ENCODE peak calls at places on chromosome 19, in six cellular contexts. G is effector memory CD4-positive, alpha-beta T cell; X is prostate gland; L is left ventricle myocardium inferior; J is esophagus squamous epithelium; Z is H7. Q is an unnamed sample.

GRCh38 chr19:19259741-19260140 is 13.4 kb downstream of the TM6SF2 start:
- DNase-seq in L (no peak), X (no peak), G (no peak), J (no peak), Z (peak; percentile 95), Q (peak; percentile 25)

GRCh38 chr19:2478324-2478755 is 2.4 kb downstream of the GADD45B start:
- DNase-seq in Z (peak; percentile 76), X (peak; percentile 89), L (peak; percentile 61), G (peak; percentile 43), J (no peak), Q (peak; percentile 78)

GRCh38 chr19:19271828-19272599 is 1.1 kb downstream of the TM6SF2 start:
- DNase-seq in G (no peak), Z (no peak), L (no peak), J (no peak), X (no peak), Q (no peak)

GRCh38 chr19:33750587-33751385 is 45.9 kb upstream of the KCTD15 start:
- DNase-seq in X (no peak), Z (no peak), G (no peak), J (no peak), L (no peak), Q (no peak)

GRCh38 chr19:12145348-12145747 is 5.2 kb upstream of the ZNF20 start:
- DNase-seq in J (no peak), G (no peak), L (no peak), Z (no peak), X (no peak), Q (no peak)

GRCh38 chr19:38898788-38899446 is 501 bp downstream of the SIRT2 start:
- DNase-seq in G (no peak), X (peak; percentile 13), Z (peak; percentile 66), J (no peak), L (no peak), Q (peak; percentile 7)

GRCh38 chr19:41871573-41872383 is 5.3 kb upstream of the CD79A start:
- DNase-seq in G (peak; percentile 49), J (no peak), X (no peak), L (peak; percentile 23), Z (peak; percentile 44), Q (no peak)

GRCh38 chr19:33670398-33670797 is 48.6 kb downstream of the CHST8 start:
- DNase-seq in G (no peak), L (no peak), X (no peak), Z (no peak), J (no peak), Q (no peak)

GRCh38 chr19:19628499-19629134 is 597 bp upstream of the LPAR2 start:
- DNase-seq in Z (peak; percentile 99), J (no peak), X (peak; percentile 45), G (peak; percentile 39), L (no peak), Q (peak; percentile 82)

GRCh38 chr19:41296323-41296935 is 13.5 kb upstream of the CCDC97 start:
- DNase-seq in G (peak; percentile 43), X (peak; percentile 36), Z (no peak), J (no peak), L (no peak), Q (peak; percentile 63)

GRCh38 chr19:35872180-35872579 is 3.8 kb downstream of the APLP1 start:
- DNase-seq in L (no peak), G (no peak), Z (peak; percentile 58), X (no peak), J (no peak), Q (no peak)

GRCh38 chr19:51480590-51480989 is 2.3 kb downstream of the CEACAM18 start:
- DNase-seq in X (no peak), G (no peak), Z (no peak), L (no peak), J (no peak), Q (no peak)

GRCh38 chr19:38736413-38737280 is 7.6 kb downstream of the CAPN12 start:
- DNase-seq in X (peak; percentile 49), Z (peak; percentile 100), L (no peak), G (peak; percentile 63), J (no peak), Q (peak; percentile 52)

GRCh38 chr19:1854542-1855039 is 6.3 kb upstream of the REXO1 start:
- DNase-seq in G (no peak), Z (no peak), J (no peak), X (peak; percentile 56), L (peak; percentile 74), Q (no peak)

GRCh38 chr19:11505504-11506100 is at the start of gene ZNF653:
- DNase-seq in Z (peak; percentile 98), L (peak; percentile 92), G (peak; percentile 94), X (peak; percentile 91), J (peak; percentile 59), Q (peak; percentile 75)

GRCh38 chr19:50534478-50534877 is 20.8 kb upstream of the ASPDH start:
- DNase-seq in X (no peak), G (no peak), J (no peak), Z (no peak), L (no peak), Q (no peak)

GRCh38 chr19:27971071-27971470 is 1241.9 kb downstream of the UQCRFS1 start:
- DNase-seq in J (no peak), G (no peak), X (no peak), L (no peak), Z (peak; percentile 26), Q (peak; percentile 29)

GRCh38 chr19:35206855-35207254 is 21.7 kb downstream of the FAM187B start:
- DNase-seq in J (no peak), G (no peak), Z (no peak), X (no peak), L (no peak), Q (no peak)

GRCh38 chr19:58063712-58064111 is 4.6 kb downstream of the ZNF135 start:
- DNase-seq in G (no peak), L (no peak), X (no peak), J (no peak), Z (no peak), Q (no peak)

GRCh38 chr19:28437390-28438346 is 775.3 kb downstream of the UQCRFS1 start:
- DNase-seq in X (no peak), G (no peak), Z (no peak), J (no peak), L (no peak), Q (peak; percentile 34)

GRCh38 chr19:35126624-35126959 is 8.3 kb downstream of the LGI4 start:
- DNase-seq in Z (peak; percentile 71), G (no peak), L (no peak), X (no peak), J (no peak), Q (no peak)

DNA sequence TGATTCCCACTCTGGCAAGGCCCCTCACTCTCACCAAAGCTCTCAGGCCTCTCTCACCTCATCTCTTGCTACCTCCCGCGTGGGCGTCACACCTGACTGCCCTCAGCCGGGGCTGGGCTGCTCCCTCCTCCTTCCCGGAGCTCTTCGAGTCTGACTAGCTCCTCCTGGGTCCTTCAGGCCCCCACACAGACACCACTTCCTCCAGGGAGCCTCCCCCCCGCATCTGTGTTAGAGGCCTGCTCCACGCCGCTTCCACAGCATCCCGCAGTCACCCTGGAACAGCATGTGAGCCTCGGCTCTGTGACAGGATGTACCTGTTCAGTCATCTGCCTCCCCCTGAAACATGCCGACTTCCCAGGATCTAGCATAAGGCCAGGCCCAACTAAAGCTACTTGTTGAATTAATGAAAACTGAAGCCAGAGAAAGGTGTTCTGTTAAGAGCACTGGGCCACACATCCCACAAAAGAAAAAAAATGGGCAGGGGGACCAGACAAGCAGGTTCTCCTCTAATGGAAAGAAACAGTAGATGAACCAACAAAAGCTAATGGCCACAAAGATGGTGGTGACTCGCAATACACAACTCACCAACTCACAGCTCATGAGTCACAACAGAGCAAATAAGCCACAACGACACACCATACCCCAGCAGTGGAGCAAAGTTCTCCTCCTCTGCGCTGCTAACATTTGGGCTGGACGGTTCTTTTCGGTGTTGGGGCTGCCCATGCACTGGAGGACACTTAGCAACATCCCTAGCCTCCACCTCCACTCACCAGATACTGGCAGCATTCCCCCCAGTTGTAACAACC is 3.0 kb downstream of the PPP6R1 start:
- DNase-seq in L (no peak), J (no peak), Z (peak; percentile 56), X (no peak), G (no peak), Q (peak; percentile 63)
- H3K4me3 ChIP-seq in L (peak overlapping the region; percentile 99), J (peak overlapping the region; percentile 99), Z (no peak overlapping the region), X (no peak overlapping the region), G (peak overlapping the region; percentile 84), Q (no peak overlapping the region)

GRCh38 chr19:48745208-48745995 is 1.3 kb downstream of the IZUMO1 start:
- DNase-seq in G (no peak), J (no peak), L (no peak), Z (peak; percentile 82), X (peak; percentile 46), Q (peak; percentile 48)
- H3K4me3 ChIP-seq in G (no peak overlapping the region), J (no peak overlapping the region), L (no peak overlapping the region), Z (peak overlapping the region; percentile 19), X (no peak overlapping the region), Q (no peak overlapping the region)

GRCh38 chr19:55206664-55207500 is 2.4 kb downstream of the PTPRH start:
- DNase-seq in Z (peak; percentile 95), X (no peak), G (no peak), L (peak; percentile 75), J (no peak), Q (peak; percentile 82)
- H3K4me3 ChIP-seq in Z (no peak overlapping the region), X (no peak overlapping the region), G (no peak overlapping the region), L (peak overlapping the region; percentile 51), J (peak overlapping the region; percentile 50), Q (no peak overlapping the region)

DNA sequence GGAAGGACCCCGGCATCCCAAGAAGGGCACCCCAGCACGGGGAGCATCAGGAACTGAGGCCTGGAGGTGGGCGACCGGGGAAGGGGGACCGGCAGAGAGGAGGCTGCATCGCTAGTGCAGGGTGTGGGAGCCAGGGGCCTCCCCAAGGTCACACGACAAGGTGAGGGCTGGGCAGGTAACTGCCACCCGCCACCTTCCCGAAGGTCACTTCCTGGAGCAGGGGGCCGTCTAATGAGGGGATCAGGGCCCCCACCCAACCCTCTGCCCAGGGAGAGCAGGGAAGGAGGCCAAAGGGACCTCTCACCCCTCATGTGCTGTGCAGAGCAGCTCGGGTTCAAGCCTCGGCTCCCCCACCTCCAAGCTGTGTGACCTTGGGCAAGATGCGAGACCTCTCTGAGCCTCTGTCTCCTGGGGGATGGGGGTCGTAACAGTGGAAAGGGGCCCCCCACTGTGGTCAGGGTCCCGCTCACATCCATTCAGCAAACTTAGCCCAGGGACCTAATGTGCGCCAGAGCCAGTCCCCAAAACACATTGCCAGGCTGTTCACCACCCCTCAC is 6.0 kb downstream of the ZBTB7A start:
- DNase-seq in L (no peak), Z (peak; percentile 59), J (no peak), X (no peak), G (no peak), Q (no peak)
- H3K4me3 ChIP-seq in L (peak overlapping the region; percentile 96), Z (no peak overlapping the region), J (peak overlapping the region; percentile 100), X (peak overlapping the region; percentile 36), G (peak overlapping the region; percentile 4), Q (peak overlapping the region; percentile 37)